ENCODE peak calls at places on chromosome 15, in eight cellular contexts. One of them, this sample, is unnamed.

GRCh38 chr15:92525758-92526245 is 129.8 kb downstream of the FAM174B start:
- DNase-seq in fibroblast of lung: no peak
- DNase-seq in stomach: no peak
- DNase-seq in body of pancreas: no peak
- DNase-seq in NCI-H2081: no peak
- DNase-seq in amniotic stem cell: no peak
- DNase-seq in nephron progenitor cell: no peak
- DNase-seq in astrocyte of the spinal cord: no peak
- DNase-seq in this sample: no peak

GRCh38 chr15:74203914-74204431 is 1.4 kb upstream of the STRA6 start:
- DNase-seq in fibroblast of lung: peak
- DNase-seq in stomach: no peak
- DNase-seq in body of pancreas: no peak
- DNase-seq in NCI-H2081: peak
- DNase-seq in amniotic stem cell: peak
- DNase-seq in nephron progenitor cell: peak
- DNase-seq in astrocyte of the spinal cord: peak
- DNase-seq in this sample: no peak

GRCh38 chr15:87045741-87046140 is 966.1 kb downstream of the AGBL1 start:
- DNase-seq in fibroblast of lung: no peak
- DNase-seq in stomach: no peak
- DNase-seq in body of pancreas: no peak
- DNase-seq in NCI-H2081: no peak
- DNase-seq in amniotic stem cell: no peak
- DNase-seq in nephron progenitor cell: no peak
- DNase-seq in astrocyte of the spinal cord: no peak
- DNase-seq in this sample: no peak

GRCh38 chr15:98826658-98827057 is 178.3 kb downstream of the IGF1R start:
- DNase-seq in fibroblast of lung: no peak
- DNase-seq in stomach: no peak
- DNase-seq in body of pancreas: no peak
- DNase-seq in NCI-H2081: no peak
- DNase-seq in amniotic stem cell: no peak
- DNase-seq in nephron progenitor cell: no peak
- DNase-seq in astrocyte of the spinal cord: no peak
- DNase-seq in this sample: no peak

GRCh38 chr15:65212097-65212496 is 824 bp upstream of the CILP start:
- DNase-seq in fibroblast of lung: no peak
- DNase-seq in stomach: no peak
- DNase-seq in body of pancreas: no peak
- DNase-seq in NCI-H2081: no peak
- DNase-seq in amniotic stem cell: no peak
- DNase-seq in nephron progenitor cell: no peak
- DNase-seq in astrocyte of the spinal cord: no peak
- DNase-seq in this sample: no peak

GRCh38 chr15:58546635-58547627 is 115.1 kb downstream of the LIPC start:
- DNase-seq in fibroblast of lung: peak
- DNase-seq in stomach: peak
- DNase-seq in body of pancreas: peak
- DNase-seq in NCI-H2081: no peak
- DNase-seq in amniotic stem cell: peak
- DNase-seq in nephron progenitor cell: no peak
- DNase-seq in astrocyte of the spinal cord: peak
- DNase-seq in this sample: no peak

GRCh38 chr15:61983087-61983486 is 77.2 kb downstream of the VPS13C start:
- DNase-seq in fibroblast of lung: no peak
- DNase-seq in stomach: no peak
- DNase-seq in body of pancreas: no peak
- DNase-seq in NCI-H2081: no peak
- DNase-seq in amniotic stem cell: no peak
- DNase-seq in nephron progenitor cell: no peak
- DNase-seq in astrocyte of the spinal cord: no peak
- DNase-seq in this sample: no peak

GRCh38 chr15:90580541-90580940 is 50.8 kb downstream of the CRTC3 start:
- DNase-seq in fibroblast of lung: no peak
- DNase-seq in stomach: no peak
- DNase-seq in body of pancreas: no peak
- DNase-seq in NCI-H2081: no peak
- DNase-seq in amniotic stem cell: no peak
- DNase-seq in nephron progenitor cell: no peak
- DNase-seq in astrocyte of the spinal cord: no peak
- DNase-seq in this sample: no peak

GRCh38 chr15:45224596-45225217 is 27.3 kb upstream of the SLC28A2 start:
- DNase-seq in fibroblast of lung: no peak
- DNase-seq in stomach: no peak
- DNase-seq in body of pancreas: no peak
- DNase-seq in NCI-H2081: no peak
- DNase-seq in amniotic stem cell: no peak
- DNase-seq in nephron progenitor cell: no peak
- DNase-seq in astrocyte of the spinal cord: no peak
- DNase-seq in this sample: no peak

GRCh38 chr15:72271895-72272212 is 500 bp downstream of the PARP6 start:
- DNase-seq in fibroblast of lung: peak
- DNase-seq in stomach: no peak
- DNase-seq in body of pancreas: no peak
- DNase-seq in NCI-H2081: peak
- DNase-seq in amniotic stem cell: no peak
- DNase-seq in nephron progenitor cell: no peak
- DNase-seq in astrocyte of the spinal cord: peak
- DNase-seq in this sample: no peak

GRCh38 chr15:31893770-31894169 is 136.5 kb upstream of the CHRNA7 start:
- DNase-seq in fibroblast of lung: no peak
- DNase-seq in stomach: no peak
- DNase-seq in body of pancreas: no peak
- DNase-seq in NCI-H2081: no peak
- DNase-seq in amniotic stem cell: no peak
- DNase-seq in nephron progenitor cell: no peak
- DNase-seq in astrocyte of the spinal cord: no peak
- DNase-seq in this sample: no peak